ENCODE peak calls at places on chromosomes 3 and 15, in five cellular contexts. Y, Q, Z, F and H are unnamed samples.

GRCh38 chr15:76512971-76513370 is 176.4 kb downstream of the ISL2 start:
- DNase-seq in Y (no peak), Q (no peak), Z (no peak), F (no peak), H (no peak)

GRCh38 chr3:48711727-48712126 is 5.3 kb downstream of the IP6K2 start:
- DNase-seq in Y (no peak), Q (no peak), Z (no peak), F (no peak), H (no peak)

GRCh38 chr3:48238506-48239085 is 2.3 kb upstream of the ZNF589 start:
- DNase-seq in Y (no peak), Q (no peak), Z (no peak), F (no peak), H (peak; percentile 19)

GRCh38 chr3:77321646-77322045 is 281.7 kb downstream of the ROBO2 start:
- DNase-seq in Y (no peak), Q (no peak), Z (no peak), F (no peak), H (no peak)

GRCh38 chr3:171700653-171701052 is 109.6 kb downstream of the PLD1 start:
- DNase-seq in Y (no peak), Q (no peak), Z (no peak), F (no peak), H (no peak)

GRCh38 chr3:114848087-114848486 is 299.0 kb downstream of the ZBTB20 start:
- DNase-seq in Y (peak; percentile 23), Q (no peak), Z (no peak), F (no peak), H (no peak)

GRCh38 chr15:66429117-66429516 is 42.4 kb downstream of the MAP2K1 start:
- DNase-seq in Y (no peak), Q (no peak), Z (no peak), F (no peak), H (no peak)

GRCh38 chr15:88912500-88912921 is 668 bp downstream of the MFGE8 start:
- DNase-seq in Y (peak; percentile 83), Q (no peak), Z (no peak), F (no peak), H (no peak)

GRCh38 chr3:30516238-30516637 is 90.2 kb upstream of the TGFBR2 start:
- DNase-seq in Y (no peak), Q (no peak), Z (no peak), F (no peak), H (no peak)

GRCh38 chr15:47685141-47685870 is 32.0 kb upstream of the SEMA6D start:
- DNase-seq in Y (no peak), Q (no peak), Z (no peak), F (no peak), H (no peak)

GRCh38 chr3:39933986-39934693 is 124.7 kb downstream of the MYRIP start:
- DNase-seq in Y (no peak), Q (no peak), Z (no peak), F (no peak), H (no peak)

GRCh38 chr3:134798681-134799311 is 3.7 kb downstream of the EPHB1 start:
- DNase-seq in Y (no peak), Q (no peak), Z (no peak), F (no peak), H (peak; percentile 59)

GRCh38 chr3:116877968-116878367 is 168.4 kb downstream of the TUSC7 start:
- DNase-seq in Y (no peak), Q (no peak), Z (no peak), F (no peak), H (no peak)

GRCh38 chr15:100716456-100717085 is 114.2 kb downstream of the ASB7 start:
- DNase-seq in Y (no peak), Q (no peak), Z (no peak), F (no peak), H (no peak)

GRCh38 chr15:35271371-35272043 is 186.4 kb upstream of the NANOGP8 start:
- DNase-seq in Y (no peak), Q (no peak), Z (no peak), F (peak; percentile 15), H (no peak)

GRCh38 chr3:104990758-104991157 is 376.0 kb upstream of the ALCAM start:
- DNase-seq in Y (no peak), Q (no peak), Z (no peak), F (no peak), H (no peak)

GRCh38 chr15:20658024-20658423 is 116.4 kb upstream of the GOLGA6L6 start:
- DNase-seq in Y (no peak), Q (no peak), Z (no peak), F (no peak), H (no peak)

GRCh38 chr3:133568294-133569014 is 5.0 kb upstream of the CDV3 start:
- DNase-seq in Y (no peak), Q (peak; percentile 75), Z (no peak), F (peak; percentile 84), H (no peak)

GRCh38 chr3:180870008-180870733 is 42.3 kb upstream of the FXR1 start:
- DNase-seq in Y (peak; percentile 62), Q (no peak), Z (no peak), F (no peak), H (no peak)

GRCh38 chr3:10693457-10693856 is 122.6 kb upstream of the SLC6A11 start:
- DNase-seq in Y (no peak), Q (no peak), Z (no peak), F (no peak), H (no peak)

GRCh38 chr3:5022187-5022965 is 43.1 kb downstream of the BHLHE40 start:
- DNase-seq in Y (no peak), Q (no peak), Z (no peak), F (no peak), H (no peak)

GRCh38 chr3:43455233-43455632 is 166.6 kb downstream of the ANO10 start:
- DNase-seq in Y (no peak), Q (no peak), Z (no peak), F (peak; percentile 7), H (no peak)

GRCh38 chr3:159443266-159443665 is 545.4 kb upstream of the IL12A start:
- DNase-seq in Y (no peak), Q (no peak), Z (no peak), F (no peak), H (no peak)

GRCh38 chr15:78024141-78024567 is 53.4 kb downstream of the TBC1D2B start:
- DNase-seq in Y (peak; percentile 85), Q (no peak), Z (no peak), F (no peak), H (no peak)

GRCh38 chr3:149615731-149616221 is 42.0 kb downstream of the WWTR1 start:
- DNase-seq in Y (no peak), Q (no peak), Z (no peak), F (peak; percentile 69), H (no peak)

GRCh38 chr3:167030059-167030458 is 350.0 kb downstream of the ZBBX start:
- DNase-seq in Y (no peak), Q (no peak), Z (no peak), F (no peak), H (no peak)

GRCh38 chr15:39747326-39747725 is 35.3 kb downstream of the FSIP1 start:
- DNase-seq in Y (no peak), Q (no peak), Z (no peak), F (peak; percentile 65), H (no peak)